ENCODE peak calls at places on chromosomes 5 and 9, in seven cellular contexts. V is fibroblast of gingiva; L is amygdala; B is T-helper 9 cell; J is activated T-helper 1 cell treated with anti-CD3 and anti-CD28 coated beads, Interleukin-12 subunit alpha, Interleukin-12 subunit beta, Interleukin-2, Interleukin-4 antibody, amounts not matched to agents 30 ng/mL and 10 ng/mL and 1 ng/mL, durations not matched to agents 14 hours and 24 hours and 36 hours; Y is COR-L47; M is stimulated activated CD4-positive, alpha-beta T cell treated with anti-CD3 and anti-CD28 coated beads, Interleukin-2, amount 100 ng/mL, for 48 hours. K is an unnamed sample.

GRCh38 chr5:16879650-16880049 is 56.4 kb downstream of the MYO10 start:
- DNase-seq in Y (no peak), L (no peak), J (no peak), B (no peak), V (no peak), M (no peak), K (no peak)

GRCh38 chr9:124857533-124858162 is 4.1 kb downstream of the RPL35 start:
- DNase-seq in J (no peak), M (no peak), L (no peak), Y (no peak), V (no peak), B (no peak), K (no peak)

GRCh38 chr5:9545301-9545958 is 445 bp downstream of the SEMA5A start:
- DNase-seq in V (no peak), Y (no peak), J (no peak), B (no peak), M (no peak), L (no peak), K (no peak)

GRCh38 chr5:155935723-155936122 is 391.2 kb upstream of the SGCD start:
- DNase-seq in J (no peak), V (no peak), B (no peak), M (no peak), L (no peak), Y (no peak), K (no peak)

GRCh38 chr5:160021818-160022446 is 13.0 kb downstream of the TTC1 start:
- DNase-seq in L (peak; percentile 78), Y (peak; percentile 17), M (peak; percentile 54), B (peak; percentile 40), J (peak; percentile 37), V (peak; percentile 62), K (peak; percentile 56)

GRCh38 chr9:84677080-84677479 is 7.6 kb downstream of the NTRK2 start:
- DNase-seq in B (no peak), J (no peak), V (no peak), Y (no peak), L (no peak), M (no peak), K (no peak)

GRCh38 chr5:34547300-34548085 is 108.6 kb upstream of the RAI14 start:
- DNase-seq in B (no peak), Y (no peak), M (no peak), J (no peak), L (no peak), V (no peak), K (no peak)

GRCh38 chr9:130713286-130713975 is 19.9 kb downstream of the EXOSC2 start:
- DNase-seq in Y (no peak), V (peak; percentile 59), B (no peak), J (no peak), L (peak; percentile 23), M (no peak), K (no peak)

GRCh38 chr9:36894695-36895310 is 139.3 kb downstream of the PAX5 start:
- DNase-seq in L (no peak), B (no peak), M (no peak), J (no peak), Y (no peak), V (no peak), K (no peak)

GRCh38 chr5:95941756-95942155 is 19.9 kb downstream of the ELL2 start:
- DNase-seq in V (no peak), J (no peak), Y (no peak), M (no peak), L (no peak), B (no peak), K (no peak)

GRCh38 chr9:128026255-128027165 is 40.6 kb downstream of the NAIF1 start:
- DNase-seq in V (no peak), M (peak; percentile 52), J (peak; percentile 77), L (no peak), Y (no peak), B (peak; percentile 70), K (no peak)

GRCh38 chr5:132016721-132017250 is 5.3 kb upstream of the ACSL6 start:
- DNase-seq in V (no peak), L (no peak), M (no peak), J (no peak), B (no peak), Y (no peak), K (no peak)